ENCODE peak calls at places on chromosomes 12 and 14, in four cellular contexts. C, S, E and N are unnamed samples.

GRCh38 chr14:22122227-22123187 is 448.9 kb upstream of the OR4E1 start:
- DNase-seq in C (no peak), S (peak), E (peak), N (no peak)

GRCh38 chr14:102882233-102882906 is 40.1 kb upstream of the AMN start:
- DNase-seq in S (no peak), E (no peak), C (no peak), N (no peak)

GRCh38 chr14:72946491-72946890 is 20.2 kb downstream of the DCAF4 start:
- DNase-seq in E (no peak), S (peak), C (no peak), N (no peak)

GRCh38 chr14:53963491-53964227 is 7.0 kb upstream of the BMP4 start:
- DNase-seq in E (no peak), C (no peak), S (no peak), N (no peak)

GRCh38 chr12:66010787-66011547 is 119.6 kb downstream of the LLPH start:
- DNase-seq in E (no peak), S (no peak), C (no peak), N (no peak)

GRCh38 chr12:66190519-66191406 is 1.7 kb downstream of the IRAK3 start:
- DNase-seq in E (no peak), S (peak), C (no peak), N (no peak)

GRCh38 chr12:68614105-68614679 is 3.5 kb downstream of the RAP1B start:
- DNase-seq in E (no peak), S (no peak), C (no peak), N (no peak)

GRCh38 chr12:112294793-112295192 is 87.4 kb downstream of the HECTD4 start:
- DNase-seq in S (peak), C (no peak), E (peak), N (no peak)

GRCh38 chr12:117486840-117487659 is 125.6 kb upstream of the NOS1 start:
- DNase-seq in E (no peak), S (no peak), C (peak), N (no peak)

GRCh38 chr14:103140316-103141109 is 17.3 kb downstream of the TNFAIP2 start:
- DNase-seq in C (no peak), S (no peak), E (peak), N (no peak)

GRCh38 chr12:48414046-48414445 is 58.3 kb upstream of the ANP32D start:
- DNase-seq in C (no peak), E (no peak), S (no peak), N (peak)

GRCh38 chr12:32843528-32844095 is 53.0 kb downstream of the PKP2 start:
- DNase-seq in S (no peak), E (no peak), C (no peak), N (no peak)

GRCh38 chr12:75706786-75707605 is 195.6 kb upstream of the KRR1 start:
- DNase-seq in S (peak), E (no peak), C (no peak), N (peak)

GRCh38 chr14:34711169-34711568 is 3.2 kb downstream of the CFL2 start:
- DNase-seq in E (no peak), S (peak), C (no peak), N (no peak)

GRCh38 chr12:101087903-101088302 is 122.1 kb downstream of the SLC5A8 start:
- DNase-seq in S (no peak), E (peak), C (no peak), N (no peak)

GRCh38 chr12:904010-904414 is 45.5 kb downstream of the RAD52 start:
- DNase-seq in E (no peak), C (no peak), S (no peak), N (no peak)

GRCh38 chr12:126772171-126772864 is 1494.7 kb upstream of the TMEM132C start:
- DNase-seq in S (peak), C (peak), E (peak), N (peak)

GRCh38 chr12:57236224-57236924 is 6.9 kb downstream of the SHMT2 start:
- DNase-seq in C (no peak), E (no peak), S (no peak), N (no peak)

GRCh38 chr14:39113685-39114072 is 444 bp upstream of the GEMIN2 start:
- DNase-seq in C (no peak), S (no peak), E (no peak), N (no peak)

GRCh38 chr12:16008442-16008841 is 97.3 kb downstream of the DERA start:
- DNase-seq in S (peak), C (no peak), E (no peak), N (no peak)

GRCh38 chr12:55142896-55143870 is 17.0 kb downstream of the OR9K2 start:
- DNase-seq in S (peak), E (peak), C (peak), N (peak)

GRCh38 chr12:67155863-67156262 is 113.3 kb upstream of the CAND1 start:
- DNase-seq in S (peak), C (no peak), E (no peak), N (no peak)

GRCh38 chr12:65119063-65119462 is 2.0 kb downstream of the WIF1 start:
- DNase-seq in E (no peak), C (no peak), S (no peak), N (no peak)

GRCh38 chr12:98758331-98758730 is 113.2 kb downstream of the APAF1 start:
- DNase-seq in C (no peak), E (no peak), S (peak), N (no peak)

GRCh38 chr14:34466691-34467090 is 4.7 kb upstream of the SPTSSA start:
- DNase-seq in C (no peak), S (no peak), E (no peak), N (no peak)

GRCh38 chr12:26863515-26863914 is 30.5 kb upstream of the ITPR2 start:
- DNase-seq in E (no peak), C (no peak), S (peak), N (no peak)

GRCh38 chr14:53391631-53392030 is 238.5 kb upstream of the DDHD1 start:
- DNase-seq in S (peak), E (no peak), C (no peak), N (no peak)

GRCh38 chr14:68630611-68631013 is 162.3 kb downstream of the ZFP36L1 start:
- DNase-seq in E (peak), C (no peak), S (no peak), N (no peak)

GRCh38 chr12:53004582-53004981 is 1.7 kb upstream of the EIF4B start:
- DNase-seq in C (no peak), E (no peak), S (peak), N (no peak)

GRCh38 chr12:4115570-4115969 is 158.0 kb upstream of the CCND2 start:
- DNase-seq in C (no peak), S (no peak), E (no peak), N (no peak)

GRCh38 chr14:75566321-75566720 is 12.1 kb upstream of the FLVCR2 start:
- DNase-seq in C (no peak), S (no peak), E (no peak), N (no peak)

GRCh38 chr12:100557357-100557756 is 16.1 kb upstream of the GAS2L3 start:
- DNase-seq in S (no peak), C (no peak), E (no peak), N (no peak)

GRCh38 chr12:92786045-92786444 is 83.3 kb downstream of the PLEKHG7 start:
- DNase-seq in E (no peak), S (peak), C (no peak), N (no peak)

GRCh38 chr12:99745106-99745505 is 97.6 kb downstream of the GARIN6 start:
- DNase-seq in E (no peak), S (no peak), C (no peak), N (no peak)

GRCh38 chr12:40331886-40332285 is 107.1 kb downstream of the LRRK2 start:
- DNase-seq in E (no peak), S (no peak), C (no peak), N (no peak)

DNA sequence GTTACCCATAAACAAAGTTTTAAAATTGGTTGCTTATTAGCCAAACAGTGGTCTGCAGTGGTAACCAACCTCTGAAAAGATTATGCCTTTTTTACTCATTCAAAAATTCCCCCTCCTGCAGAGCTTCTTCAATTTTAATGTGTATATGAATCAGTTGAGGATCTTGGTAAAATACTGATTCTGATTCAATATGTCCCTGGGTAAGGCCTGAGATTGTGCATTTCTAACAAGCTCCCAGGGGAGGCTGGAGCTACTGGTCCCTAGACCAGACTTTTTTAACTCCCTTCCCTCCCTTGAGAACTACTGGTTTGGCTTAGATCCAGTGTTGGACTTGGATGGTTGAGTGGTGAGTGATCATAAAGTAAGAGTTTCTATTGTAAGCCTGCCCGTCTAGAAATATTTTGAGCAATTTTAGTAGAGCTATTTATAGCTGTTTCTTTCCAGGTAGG is 90.2 kb downstream of the FUT8 start:
- DNase-seq in S (peak), E (no peak), C (no peak), N (no peak)
- TF ChIP-seq SMC3 in S (no peak), E (no peak), C (no peak), N (no peak)

DNA sequence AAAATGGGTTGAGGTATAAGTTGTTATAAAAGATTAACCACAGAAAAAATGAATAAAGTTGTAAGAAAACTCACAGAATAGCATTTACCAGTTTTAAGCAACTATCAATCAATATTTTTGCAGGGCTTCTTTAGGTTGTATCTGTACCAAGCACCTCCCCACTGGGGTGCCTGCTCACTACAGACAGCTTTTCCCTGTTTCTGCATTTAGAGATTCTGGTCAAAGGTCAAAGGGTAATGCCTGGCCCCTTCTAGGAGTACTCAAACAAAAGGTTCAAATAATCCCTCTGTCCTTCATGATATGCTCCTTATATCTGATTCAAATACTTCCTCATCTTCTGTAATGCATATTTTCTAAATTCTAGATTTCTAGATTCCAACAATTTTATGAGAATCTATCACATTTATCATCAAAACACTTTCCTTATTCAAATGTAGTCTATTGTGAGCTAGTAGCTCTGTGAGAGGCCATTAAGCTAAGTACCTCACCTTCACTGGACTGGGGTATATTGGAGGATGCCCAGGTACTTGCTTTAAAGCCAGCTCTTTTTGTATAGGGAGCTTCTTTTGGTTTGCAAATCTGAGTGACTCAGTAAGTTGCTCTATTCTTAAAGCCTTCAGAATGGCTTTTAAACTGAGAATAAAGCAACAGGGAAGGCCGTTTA is 120.7 kb upstream of the PTPRB start:
- DNase-seq in S (no peak), C (no peak), E (no peak), N (peak)
- TF ChIP-seq SMC3 in S (no peak), C (no peak), E (no peak), N (no peak)

GRCh38 chr14:55752580-55753365 is 172.8 kb downstream of the KTN1 start:
- DNase-seq in S (peak), C (peak), E (no peak), N (no peak)
- TF ChIP-seq SMC3 in S (no peak), C (peak), E (no peak), N (no peak)

GRCh38 chr14:101114726-101115481 is 211.4 kb upstream of the RTL1 start:
- DNase-seq in S (no peak), C (no peak), E (no peak), N (no peak)
- TF ChIP-seq SMC3 in S (no peak), C (no peak), E (no peak), N (no peak)

GRCh38 chr12:124466200-124467128 is 100.9 kb downstream of the NCOR2 start:
- DNase-seq in C (no peak), E (no peak), S (peak), N (no peak)
- TF ChIP-seq SMC3 in C (no peak), E (no peak), S (no peak), N (no peak)